ENCODE peak calls at places on chromosomes 12 and 14, in four cellular contexts. B is breast epithelium, H is lower leg skin, S is K562. T is an unnamed sample.

GRCh38 chr12:111624540-111624939 is 25.4 kb upstream of the ATXN2 start:
- DNase-seq in H (no peak), B (no peak), S (peak), T (no peak)

GRCh38 chr14:23005861-23006534 is 3.9 kb downstream of the C14orf93 start:
- DNase-seq in S (peak), H (peak), B (no peak), T (no peak)

GRCh38 chr14:100159107-100159864 is at the start of gene DEGS2:
- DNase-seq in S (no peak), H (no peak), B (no peak), T (peak)

GRCh38 chr12:132178801-132179401 is 34.6 kb downstream of the NOC4L start:
- DNase-seq in H (no peak), S (no peak), B (no peak), T (no peak)

GRCh38 chr12:9868951-9869306 is 225 bp downstream of the CLEC2B start:
- DNase-seq in S (no peak), H (no peak), B (no peak), T (no peak)

GRCh38 chr12:24233519-24234246 is 284.2 kb upstream of the SOX5 start:
- DNase-seq in B (no peak), H (no peak), S (no peak), T (no peak)

GRCh38 chr14:23454445-23454856 is 15.1 kb upstream of the NGDN start:
- DNase-seq in H (no peak), B (no peak), S (peak), T (no peak)

GRCh38 chr12:1885605-1886245 is 32.7 kb downstream of the CACNA2D4 start:
- DNase-seq in H (no peak), S (no peak), B (no peak), T (no peak)

GRCh38 chr14:104116544-104117340 is 21.6 kb upstream of the KIF26A start:
- DNase-seq in S (no peak), H (peak), B (peak), T (no peak)

GRCh38 chr14:77615231-77616132 is 955 bp downstream of the SPTLC2 start:
- DNase-seq in B (no peak), H (no peak), S (peak), T (no peak)
- TF ChIP-seq POLR2A in B (no peak), H (no peak), S (no peak), T (no peak)

GRCh38 chr14:53390008-53390407 is 236.9 kb upstream of the DDHD1 start:
- DNase-seq in H (no peak), B (no peak), S (no peak), T (no peak)
- TF ChIP-seq POLR2A in H (no peak), B (no peak), S (no peak), T (no peak)

GRCh38 chr12:48072266-48072665 is 33.6 kb downstream of the SENP1 start:
- DNase-seq in S (no peak), H (no peak), B (no peak), T (no peak)
- TF ChIP-seq POLR2A in S (no peak), H (no peak), B (no peak), T (no peak)

GRCh38 chr12:128806573-128806972 is 17.2 kb downstream of the SLC15A4 start:
- DNase-seq in S (no peak), B (no peak), H (no peak), T (no peak)
- TF ChIP-seq POLR2A in S (no peak), B (no peak), H (no peak), T (no peak)

DNA sequence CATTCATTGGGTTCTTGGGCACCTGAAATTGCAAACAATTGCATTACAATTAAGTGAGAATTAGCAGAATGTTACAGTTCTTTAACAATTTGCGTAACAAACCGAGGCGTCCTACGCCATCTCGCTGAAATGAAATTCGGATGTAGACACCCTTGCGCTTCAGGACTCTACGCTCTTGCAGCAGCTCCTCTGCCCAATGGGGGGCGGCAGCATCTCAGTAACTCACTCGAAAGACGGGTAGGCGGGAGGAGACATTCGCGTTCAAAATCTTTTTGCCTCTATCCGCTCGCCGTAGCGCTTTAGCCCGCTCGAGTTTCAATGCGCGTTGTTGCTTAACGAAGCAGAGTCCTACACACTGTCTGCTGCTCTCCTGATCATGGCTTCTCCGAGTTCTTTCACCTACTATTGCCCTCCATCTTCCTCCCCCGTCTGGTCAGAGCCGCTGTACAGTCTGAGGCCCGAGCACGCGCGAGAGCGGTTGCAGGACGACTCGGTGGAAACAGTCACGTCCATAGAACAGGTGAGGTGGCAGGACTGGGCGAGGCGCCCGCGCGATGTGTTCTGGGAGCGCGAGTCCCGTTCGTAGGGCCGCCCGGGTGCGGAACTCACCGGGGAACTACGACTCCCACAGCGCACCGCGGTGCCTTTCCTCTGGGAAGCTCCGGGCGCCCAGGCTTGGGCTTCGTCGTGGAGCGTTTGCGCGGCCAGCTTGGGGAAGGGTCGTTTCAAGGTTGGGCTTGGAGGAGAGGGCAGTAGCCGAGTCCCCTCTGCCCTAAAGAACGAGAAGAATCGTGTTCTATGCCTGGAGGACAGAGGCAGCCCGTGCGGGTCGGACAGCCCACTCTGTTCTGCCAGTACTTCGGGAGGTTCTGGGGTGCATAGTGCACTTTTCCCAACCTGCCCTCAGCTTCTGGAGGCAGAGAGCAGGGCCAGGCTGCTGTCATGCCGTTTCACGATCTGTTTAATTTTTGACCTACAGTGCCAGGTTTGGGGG is at the start of gene FNTB:
- DNase-seq in S (peak), B (peak), H (peak), T (peak)
- TF ChIP-seq POLR2A in S (peak), B (no peak), H (no peak), T (peak)